ENCODE peak calls at places on chromosome 16, in six cellular contexts. Z is fibroblast of pulmonary artery, V is ovary, C is kidney tubule cell, A is pancreas, W is ascending aorta. M is an unnamed sample.

GRCh38 chr16:21565816-21566669 is 33.3 kb upstream of the METTL9 start:
- DNase-seq in W (peak), Z (no peak), V (no peak), C (no peak), A (no peak), M (no peak)

GRCh38 chr16:17343028-17343427 is 127.7 kb downstream of the XYLT1 start:
- DNase-seq in C (no peak), W (no peak), V (no peak), A (no peak), Z (no peak), M (no peak)

GRCh38 chr16:64950262-64950661 is 171.6 kb downstream of the CDH11 start:
- DNase-seq in W (no peak), A (no peak), V (no peak), C (no peak), Z (no peak), M (no peak)

GRCh38 chr16:65176603-65177002 is 54.7 kb upstream of the CDH11 start:
- DNase-seq in A (no peak), W (no peak), V (peak), Z (peak), C (peak), M (no peak)

GRCh38 chr16:4249546-4249945 is 7.7 kb upstream of the SRL start:
- DNase-seq in Z (no peak), V (no peak), W (no peak), C (no peak), A (no peak), M (no peak)

GRCh38 chr16:87125206-87126155 is 191.7 kb downstream of the C16orf95 start:
- DNase-seq in W (peak), A (no peak), V (no peak), C (no peak), Z (no peak), M (no peak)

GRCh38 chr16:77944631-77945030 is 77.7 kb upstream of the CLEC3A start:
- DNase-seq in V (no peak), A (no peak), W (no peak), C (no peak), Z (no peak), M (no peak)

GRCh38 chr16:57536306-57537193 is at the start of gene CCDC102A:
- DNase-seq in A (peak), V (peak), C (peak), W (peak), Z (no peak), M (no peak)

GRCh38 chr16:68244903-68245853 is at the start of gene PLA2G15:
- DNase-seq in W (peak), V (peak), Z (peak), A (peak), C (peak), M (peak)

GRCh38 chr16:10883004-10883403 is 6.0 kb downstream of the CIITA start:
- DNase-seq in Z (no peak), C (peak), V (no peak), W (no peak), A (no peak), M (no peak)

GRCh38 chr16:57194512-57194911 is 8.4 kb downstream of the RSPRY1 start:
- DNase-seq in Z (peak), W (no peak), V (no peak), A (no peak), C (peak), M (peak)

GRCh38 chr16:49417354-49417753 is 43.8 kb downstream of the C16orf78 start:
- DNase-seq in C (no peak), Z (no peak), W (no peak), A (no peak), V (no peak), M (no peak)

GRCh38 chr16:46986896-46987295 is 13.4 kb upstream of the DNAJA2 start:
- DNase-seq in W (no peak), C (no peak), A (no peak), V (no peak), Z (no peak), M (no peak)

GRCh38 chr16:1096164-1097082 is at the start of gene C1QTNF8:
- DNase-seq in W (peak), C (no peak), A (no peak), Z (no peak), V (no peak), M (no peak)

GRCh38 chr16:22302776-22303363 is 5.7 kb downstream of the POLR3E start:
- DNase-seq in Z (no peak), C (no peak), A (no peak), V (no peak), W (no peak), M (no peak)

GRCh38 chr16:13439766-13440165 is 480.2 kb upstream of the ERCC4 start:
- DNase-seq in C (no peak), A (no peak), Z (no peak), V (no peak), W (no peak), M (no peak)

GRCh38 chr16:17339764-17340541 is 130.8 kb downstream of the XYLT1 start:
- DNase-seq in V (no peak), C (peak), W (no peak), Z (no peak), A (no peak), M (no peak)

GRCh38 chr16:88951989-88952388 is 25.0 kb downstream of the CBFA2T3 start:
- DNase-seq in C (no peak), W (no peak), V (no peak), Z (no peak), A (no peak), M (peak)

GRCh38 chr16:19330801-19331484 is 45.4 kb downstream of the CLEC19A start:
- DNase-seq in Z (no peak), C (peak), A (no peak), W (no peak), V (no peak), M (no peak)

GRCh38 chr16:83952940-83953795 is at the start of gene OSGIN1:
- DNase-seq in Z (peak), C (peak), W (peak), V (peak), A (peak), M (peak)

GRCh38 chr16:53952215-53953208 is 248.6 kb downstream of the FTO start:
- DNase-seq in W (no peak), Z (peak), C (peak), A (no peak), V (no peak), M (no peak)

GRCh38 chr16:58000706-58001676 is at the start of gene USB1:
- DNase-seq in C (peak), W (peak), V (peak), A (peak), Z (peak), M (peak)

M was measured in NCI-H226.